ENCODE peak calls at places on chromosomes 5 and 9, in seven cellular contexts. O, H, Y, D, S, A and V are unnamed samples.

GRCh38 chr5:52920929-52921328 is 68.2 kb upstream of the ITGA2 start:
- DNase-seq in O (no peak), H (no peak), Y (no peak), D (no peak), S (no peak), A (no peak), V (no peak)

GRCh38 chr5:3277590-3278196 is 317.9 kb upstream of the IRX1 start:
- DNase-seq in O (no peak), H (no peak), Y (no peak), D (no peak), S (no peak), A (no peak), V (no peak)

GRCh38 chr9:121222524-121223171 is 21.0 kb upstream of the RAB14 start:
- DNase-seq in O (no peak), H (no peak), Y (no peak), D (no peak), S (no peak), A (no peak), V (no peak)

GRCh38 chr9:115939065-115939765 is 214.4 kb upstream of the PAPPA start:
- DNase-seq in O (no peak), H (no peak), Y (no peak), D (no peak), S (no peak), A (no peak), V (no peak)

GRCh38 chr9:88732128-88732527 is 197.2 kb downstream of the NXNL2 start:
- DNase-seq in O (no peak), H (peak), Y (no peak), D (no peak), S (no peak), A (no peak), V (no peak)

GRCh38 chr9:137025120-137025966 is 2.7 kb downstream of the ABCA2 start:
- DNase-seq in O (no peak), H (no peak), Y (no peak), D (no peak), S (no peak), A (no peak), V (no peak)

GRCh38 chr5:24365406-24365805 is 279.4 kb downstream of the CDH10 start:
- DNase-seq in O (no peak), H (no peak), Y (no peak), D (no peak), S (no peak), A (no peak), V (no peak)

GRCh38 chr5:168842571-168843205 is 263.5 kb upstream of the PANK3 start:
- DNase-seq in O (no peak), H (no peak), Y (no peak), D (no peak), S (no peak), A (no peak), V (no peak)

GRCh38 chr5:78490709-78491485 is 130.5 kb downstream of the SCAMP1 start:
- DNase-seq in O (no peak), H (no peak), Y (no peak), D (no peak), S (no peak), A (no peak), V (no peak)

GRCh38 chr9:129836342-129837007 is 1.2 kb downstream of the USP20 start:
- DNase-seq in O (no peak), H (no peak), Y (no peak), D (no peak), S (no peak), A (peak), V (no peak)

GRCh38 chr5:135739383-135739961 is 95.0 kb upstream of the SLC25A48 start:
- DNase-seq in O (no peak), H (no peak), Y (no peak), D (no peak), S (no peak), A (no peak), V (no peak)

GRCh38 chr9:114804504-114804903 is 1.3 kb downstream of the TNFSF15 start:
- DNase-seq in O (no peak), H (no peak), Y (no peak), D (peak), S (no peak), A (peak), V (peak)

GRCh38 chr5:175657593-175658271 is at the start of gene HRH2:
- DNase-seq in O (peak), H (no peak), Y (peak), D (no peak), S (no peak), A (peak), V (no peak)

GRCh38 chr5:162248107-162248713 is 180.6 kb downstream of the GABRG2 start:
- DNase-seq in O (no peak), H (no peak), Y (no peak), D (no peak), S (no peak), A (no peak), V (no peak)

GRCh38 chr5:138890686-138891085 is 15.6 kb upstream of the LRRTM2 start:
- DNase-seq in O (no peak), H (no peak), Y (no peak), D (no peak), S (no peak), A (no peak), V (no peak)

GRCh38 chr5:1480217-1480616 is 35.0 kb upstream of the SLC6A3 start:
- DNase-seq in O (no peak), H (no peak), Y (peak), D (no peak), S (peak), A (peak), V (no peak)

GRCh38 chr5:173016621-173017046 is 33.1 kb downstream of the ATP6V0E1 start:
- DNase-seq in O (no peak), H (peak), Y (no peak), D (no peak), S (no peak), A (no peak), V (no peak)

GRCh38 chr5:173618927-173619519 is 2.6 kb upstream of the BOD1 start:
- DNase-seq in O (no peak), H (no peak), Y (no peak), D (no peak), S (no peak), A (peak), V (peak)

GRCh38 chr9:35396560-35397215 is 93.2 kb upstream of the RUSC2 start:
- DNase-seq in O (no peak), H (no peak), Y (no peak), D (no peak), S (no peak), A (no peak), V (no peak)

GRCh38 chr5:43065384-43066230 is 25.5 kb upstream of the ANXA2R start:
- DNase-seq in O (peak), H (peak), Y (peak), D (no peak), S (peak), A (peak), V (no peak)

GRCh38 chr5:116358911-116359418 is 215.7 kb downstream of the SEMA6A start:
- DNase-seq in O (no peak), H (no peak), Y (no peak), D (no peak), S (no peak), A (no peak), V (no peak)

GRCh38 chr9:101326501-101326900 is 58.3 kb downstream of the BAAT start:
- DNase-seq in O (no peak), H (no peak), Y (no peak), D (no peak), S (no peak), A (no peak), V (no peak)

GRCh38 chr5:52504584-52505240 is 283.0 kb upstream of the ITGA1 start:
- DNase-seq in O (no peak), H (no peak), Y (no peak), D (no peak), S (no peak), A (no peak), V (no peak)

GRCh38 chr9:107465467-107466451 is 23.8 kb downstream of the KLF4 start:
- DNase-seq in O (peak), H (peak), Y (peak), D (no peak), S (peak), A (peak), V (peak)

GRCh38 chr5:178249191-178249989 is 16.8 kb upstream of the PHYKPL start:
- DNase-seq in O (no peak), H (no peak), Y (no peak), D (no peak), S (no peak), A (no peak), V (no peak)

GRCh38 chr5:14588145-14588544 is 6.6 kb downstream of the OTULINL start:
- DNase-seq in O (no peak), H (no peak), Y (no peak), D (no peak), S (no peak), A (no peak), V (no peak)

GRCh38 chr5:77832938-77833337 is 56.8 kb upstream of the TBCA start:
- DNase-seq in O (no peak), H (no peak), Y (no peak), D (no peak), S (no peak), A (no peak), V (no peak)

GRCh38 chr5:37495210-37495609 is 116.1 kb downstream of the WDR70 start:
- DNase-seq in O (no peak), H (no peak), Y (no peak), D (no peak), S (no peak), A (no peak), V (no peak)

GRCh38 chr9:95819636-95820035 is 55.9 kb upstream of the ERCC6L2 start:
- DNase-seq in O (no peak), H (no peak), Y (no peak), D (no peak), S (no peak), A (no peak), V (no peak)

GRCh38 chr5:132237670-132238069 is 10.0 kb upstream of the P4HA2 start:
- DNase-seq in O (peak), H (peak), Y (no peak), D (no peak), S (peak), A (peak), V (peak)

DNA sequence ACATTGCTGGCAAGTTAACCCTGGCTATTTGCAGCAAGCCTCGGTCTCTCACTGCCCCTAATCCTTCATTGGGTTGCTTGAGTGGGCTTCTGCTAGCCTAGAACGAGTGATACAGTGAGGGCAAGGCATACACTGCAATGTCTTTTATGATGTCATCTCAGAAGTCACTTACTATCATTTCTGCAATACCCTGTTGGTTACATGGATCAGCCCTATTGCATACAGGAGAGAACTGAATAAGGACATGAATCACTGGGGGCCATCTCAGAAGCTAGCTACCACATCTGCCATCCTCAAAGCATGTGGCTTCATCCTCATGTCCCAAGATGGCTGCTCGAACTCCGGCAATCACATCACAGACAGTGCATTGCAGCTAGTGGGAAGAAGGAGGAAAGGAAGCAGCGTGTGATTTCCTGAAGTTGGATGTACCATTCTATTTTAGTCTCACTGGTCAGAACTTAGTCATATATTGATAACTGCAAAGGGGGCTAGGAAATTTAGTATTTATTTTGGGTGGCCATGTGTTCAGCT is 33.3 kb upstream of the CDKN2AIPNL start:
- DNase-seq in O (no peak), H (no peak), Y (no peak), D (no peak), S (peak), A (no peak), V (no peak)
- H3K27ac ChIP-seq in O (no peak), H (no peak), Y (no peak), D (no peak), S (no peak), A (no peak), V (no peak)

GRCh38 chr9:2837915-2838314 is 6.0 kb downstream of the PUM3 start:
- DNase-seq in O (no peak), H (no peak), Y (no peak), D (no peak), S (no peak), A (no peak), V (no peak)
- H3K4me3 ChIP-seq in O (no peak), H (peak), Y (peak), D (peak), S (peak), A (no peak), V (no peak)

GRCh38 chr5:112552791-112553190 is 133.7 kb upstream of the EPB41L4A start:
- DNase-seq in O (no peak), H (no peak), Y (no peak), D (no peak), S (no peak), A (no peak), V (no peak)

GRCh38 chr5:112555691-112556090 is 136.6 kb upstream of the EPB41L4A start:
- DNase-seq in O (no peak), H (no peak), Y (no peak), D (no peak), S (no peak), A (no peak), V (no peak)

GRCh38 chr5:112551437-112552018 is 132.5 kb upstream of the EPB41L4A start:
- DNase-seq in O (no peak), H (no peak), Y (no peak), D (peak), S (no peak), A (peak), V (peak)

GRCh38 chr5:112554089-112554977 is 135.3 kb upstream of the EPB41L4A start:
- DNase-seq in O (no peak), H (no peak), Y (no peak), D (no peak), S (no peak), A (no peak), V (no peak)

DNA sequence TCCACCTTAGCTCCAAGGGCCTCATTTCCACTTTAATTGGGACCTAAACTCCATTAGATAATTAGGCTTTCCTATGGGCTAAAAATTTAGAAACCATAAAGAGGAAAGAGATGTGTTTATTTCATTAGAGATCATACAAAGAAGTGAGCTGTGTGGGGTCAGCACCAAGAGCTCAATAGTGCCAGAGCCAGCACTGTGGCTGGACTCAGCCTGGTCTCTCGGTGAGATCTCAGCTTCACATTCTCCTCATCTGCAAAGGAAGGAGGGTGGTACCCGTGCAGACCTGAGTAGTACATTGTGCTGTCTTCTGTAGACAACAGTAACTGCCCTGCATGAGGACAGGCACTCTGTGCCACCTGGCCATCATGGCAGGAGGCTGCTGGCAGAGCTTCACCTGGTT is 136.1 kb upstream of the EPB41L4A start:
- DNase-seq in O (no peak), H (no peak), Y (no peak), D (no peak), S (no peak), A (no peak), V (no peak)
- H3K27ac ChIP-seq in O (no peak), H (peak), Y (no peak), D (no peak), S (no peak), A (no peak), V (no peak)

GRCh38 chr5:137487600-137487999 is 11.5 kb downstream of the SPOCK1 start:
- DNase-seq in O (no peak), H (no peak), Y (peak), D (no peak), S (no peak), A (no peak), V (peak)

GRCh38 chr5:137488974-137489373 is 10.2 kb downstream of the SPOCK1 start:
- DNase-seq in O (no peak), H (no peak), Y (no peak), D (no peak), S (no peak), A (no peak), V (no peak)

GRCh38 chr5:137486707-137487106 is 12.4 kb downstream of the SPOCK1 start:
- DNase-seq in O (no peak), H (no peak), Y (peak), D (no peak), S (no peak), A (no peak), V (peak)

GRCh38 chr5:137491121-137491520 is 8.0 kb downstream of the SPOCK1 start:
- DNase-seq in O (no peak), H (no peak), Y (no peak), D (no peak), S (no peak), A (no peak), V (no peak)

GRCh38 chr5:137488516-137488915 is 10.6 kb downstream of the SPOCK1 start:
- DNase-seq in O (no peak), H (no peak), Y (no peak), D (no peak), S (no peak), A (no peak), V (no peak)
- H3K4me3 ChIP-seq in O (no peak), H (no peak), Y (no peak), D (no peak), S (no peak), A (no peak), V (no peak)

DNA sequence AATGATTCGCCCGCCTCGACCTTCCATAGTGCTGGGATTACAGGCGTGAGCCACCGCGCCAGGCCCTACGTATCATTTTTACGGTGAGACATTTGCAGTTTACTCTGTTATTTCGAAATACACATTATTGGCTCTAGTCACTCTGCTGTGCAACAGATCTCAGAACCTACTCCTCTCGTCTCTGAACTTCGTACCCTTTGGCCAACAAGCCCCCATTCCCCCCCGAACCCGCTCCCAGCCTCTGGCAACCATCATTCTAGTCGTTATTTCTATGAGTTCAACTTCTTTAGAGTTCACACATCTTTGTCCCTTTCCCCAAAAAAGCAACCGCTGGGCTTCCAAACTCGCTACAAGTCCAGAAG is 736 bp downstream of the PTGR1 start:
- DNase-seq in O (peak), H (peak), Y (peak), D (no peak), S (peak), A (peak), V (peak)
- H3K27ac ChIP-seq in O (no peak), H (peak), Y (peak), D (peak), S (peak), A (peak), V (peak)

DNA sequence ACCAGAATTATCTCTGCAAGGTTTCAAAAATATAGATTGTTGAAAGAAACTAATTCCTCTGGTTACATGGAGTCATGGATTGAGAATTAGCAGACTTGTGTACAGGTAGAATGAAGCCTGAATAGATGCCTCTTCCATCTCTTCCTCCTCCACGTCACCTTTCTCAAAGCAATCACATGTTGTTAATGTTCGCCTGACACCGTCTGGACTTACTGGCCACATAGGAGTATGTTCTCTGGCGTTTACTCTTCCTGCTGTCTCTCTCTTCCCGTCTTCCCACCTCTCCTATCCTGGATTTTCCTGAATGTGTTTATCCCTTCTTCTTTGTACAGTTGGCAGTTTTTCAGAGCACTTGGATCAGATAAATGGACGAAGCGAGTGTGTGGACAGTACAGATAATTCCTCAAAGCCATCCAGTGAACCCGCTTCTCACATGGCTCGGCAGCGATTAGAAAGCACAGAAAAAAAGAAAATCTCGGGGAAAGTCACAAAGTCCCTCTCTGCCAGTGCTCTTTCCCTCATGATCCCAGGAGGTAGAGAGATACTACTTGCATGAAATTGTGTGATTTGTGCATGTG is 47.5 kb downstream of the CD180 start:
- DNase-seq in O (no peak), H (no peak), Y (no peak), D (no peak), S (no peak), A (no peak), V (no peak)
- H3K4me3 ChIP-seq in O (no peak), H (peak), Y (peak), D (peak), S (no peak), A (no peak), V (peak)